ENCODE peak calls at places on chromosomes 12 and 14, in eight cellular contexts. One of them, this sample, is unnamed.

GRCh38 chr14:103072595-103073366 is 11.2 kb upstream of the LBHD2 start:
- DNase-seq in SK-N-SH: no peak
- DNase-seq in mesenchymal stem cell: no peak
- DNase-seq in neuronal stem cell: no peak
- DNase-seq in Karpas-422: no peak
- DNase-seq in upper lobe of left lung: peak; percentile 57
- DNase-seq in cardiac muscle cell: no peak
- DNase-seq in SJCRH30: no peak
- DNase-seq in this sample: peak; percentile 69

GRCh38 chr12:109446869-109447268 is 30.2 kb downstream of the KCTD10 start:
- DNase-seq in SK-N-SH: no peak
- DNase-seq in mesenchymal stem cell: no peak
- DNase-seq in neuronal stem cell: no peak
- DNase-seq in Karpas-422: no peak
- DNase-seq in upper lobe of left lung: no peak
- DNase-seq in cardiac muscle cell: no peak
- DNase-seq in SJCRH30: no peak
- DNase-seq in this sample: no peak

GRCh38 chr12:12194206-12194605 is 72.6 kb downstream of the LRP6 start:
- DNase-seq in SK-N-SH: no peak
- DNase-seq in mesenchymal stem cell: peak; percentile 37
- DNase-seq in neuronal stem cell: no peak
- DNase-seq in Karpas-422: no peak
- DNase-seq in upper lobe of left lung: no peak
- DNase-seq in cardiac muscle cell: peak; percentile 39
- DNase-seq in SJCRH30: no peak
- DNase-seq in this sample: no peak

GRCh38 chr14:64704743-64705405 is 650 bp downstream of the PLEKHG3 start:
- DNase-seq in SK-N-SH: peak; percentile 79
- DNase-seq in mesenchymal stem cell: peak; percentile 56
- DNase-seq in neuronal stem cell: no peak
- DNase-seq in Karpas-422: no peak
- DNase-seq in upper lobe of left lung: peak; percentile 92
- DNase-seq in cardiac muscle cell: peak; percentile 32
- DNase-seq in SJCRH30: peak; percentile 53
- DNase-seq in this sample: peak; percentile 52

GRCh38 chr14:50303744-50304471 is 8.1 kb downstream of the L2HGDH start:
- DNase-seq in SK-N-SH: no peak
- DNase-seq in mesenchymal stem cell: peak; percentile 45
- DNase-seq in neuronal stem cell: no peak
- DNase-seq in Karpas-422: peak; percentile 56
- DNase-seq in upper lobe of left lung: no peak
- DNase-seq in cardiac muscle cell: peak; percentile 94
- DNase-seq in SJCRH30: no peak
- DNase-seq in this sample: peak; percentile 75

GRCh38 chr14:54383811-54384210 is 13.0 kb upstream of the CDKN3 start:
- DNase-seq in SK-N-SH: no peak
- DNase-seq in mesenchymal stem cell: no peak
- DNase-seq in neuronal stem cell: no peak
- DNase-seq in Karpas-422: no peak
- DNase-seq in upper lobe of left lung: no peak
- DNase-seq in cardiac muscle cell: no peak
- DNase-seq in SJCRH30: no peak
- DNase-seq in this sample: no peak

GRCh38 chr12:124420972-124421674 is 126.2 kb downstream of the RFLNA start:
- DNase-seq in SK-N-SH: peak; percentile 90
- DNase-seq in mesenchymal stem cell: peak; percentile 55
- DNase-seq in neuronal stem cell: no peak
- DNase-seq in Karpas-422: no peak
- DNase-seq in upper lobe of left lung: peak; percentile 72
- DNase-seq in cardiac muscle cell: no peak
- DNase-seq in SJCRH30: peak; percentile 69
- DNase-seq in this sample: no peak

GRCh38 chr12:45598761-45599160 is 130.7 kb upstream of the ARID2 start:
- DNase-seq in SK-N-SH: no peak
- DNase-seq in mesenchymal stem cell: peak; percentile 43
- DNase-seq in neuronal stem cell: no peak
- DNase-seq in Karpas-422: no peak
- DNase-seq in upper lobe of left lung: no peak
- DNase-seq in cardiac muscle cell: no peak
- DNase-seq in SJCRH30: no peak
- DNase-seq in this sample: no peak

GRCh38 chr12:98998697-98999299 is 353.7 kb downstream of the APAF1 start:
- DNase-seq in SK-N-SH: peak; percentile 55
- DNase-seq in mesenchymal stem cell: peak; percentile 49
- DNase-seq in neuronal stem cell: peak; percentile 37
- DNase-seq in Karpas-422: peak; percentile 88
- DNase-seq in upper lobe of left lung: no peak
- DNase-seq in cardiac muscle cell: peak; percentile 58
- DNase-seq in SJCRH30: peak; percentile 64
- DNase-seq in this sample: peak; percentile 61

GRCh38 chr14:77681196-77682157 is 26.3 kb downstream of the ALKBH1 start:
- DNase-seq in SK-N-SH: no peak
- DNase-seq in mesenchymal stem cell: peak; percentile 25
- DNase-seq in neuronal stem cell: no peak
- DNase-seq in Karpas-422: no peak
- DNase-seq in upper lobe of left lung: no peak
- DNase-seq in cardiac muscle cell: no peak
- DNase-seq in SJCRH30: no peak
- DNase-seq in this sample: peak; percentile 50

GRCh38 chr12:15788266-15789214 is 648 bp downstream of the EPS8 start:
- DNase-seq in SK-N-SH: no peak
- DNase-seq in mesenchymal stem cell: peak; percentile 64
- DNase-seq in neuronal stem cell: peak; percentile 14
- DNase-seq in Karpas-422: no peak
- DNase-seq in upper lobe of left lung: no peak
- DNase-seq in cardiac muscle cell: peak; percentile 68
- DNase-seq in SJCRH30: peak; percentile 56
- DNase-seq in this sample: peak; percentile 54

GRCh38 chr14:40347675-40348074 is 915.4 kb upstream of the FBXO33 start:
- DNase-seq in SK-N-SH: no peak
- DNase-seq in mesenchymal stem cell: no peak
- DNase-seq in neuronal stem cell: no peak
- DNase-seq in Karpas-422: no peak
- DNase-seq in upper lobe of left lung: no peak
- DNase-seq in cardiac muscle cell: no peak
- DNase-seq in SJCRH30: no peak
- DNase-seq in this sample: no peak

GRCh38 chr14:54329082-54329695 is 67.6 kb upstream of the CDKN3 start:
- DNase-seq in SK-N-SH: no peak
- DNase-seq in mesenchymal stem cell: peak; percentile 74
- DNase-seq in neuronal stem cell: peak; percentile 84
- DNase-seq in Karpas-422: peak; percentile 86
- DNase-seq in upper lobe of left lung: no peak
- DNase-seq in cardiac muscle cell: peak; percentile 80
- DNase-seq in SJCRH30: peak; percentile 83
- DNase-seq in this sample: peak; percentile 73

GRCh38 chr14:99132821-99133562 is 139.0 kb downstream of the BCL11B start:
- DNase-seq in SK-N-SH: no peak
- DNase-seq in mesenchymal stem cell: no peak
- DNase-seq in neuronal stem cell: no peak
- DNase-seq in Karpas-422: no peak
- DNase-seq in upper lobe of left lung: no peak
- DNase-seq in cardiac muscle cell: no peak
- DNase-seq in SJCRH30: no peak
- DNase-seq in this sample: no peak

GRCh38 chr12:93968928-93969327 is 179.4 kb upstream of the PLXNC1 start:
- DNase-seq in SK-N-SH: no peak
- DNase-seq in mesenchymal stem cell: no peak
- DNase-seq in neuronal stem cell: no peak
- DNase-seq in Karpas-422: no peak
- DNase-seq in upper lobe of left lung: no peak
- DNase-seq in cardiac muscle cell: no peak
- DNase-seq in SJCRH30: no peak
- DNase-seq in this sample: no peak

GRCh38 chr14:103348154-103348553 is 14.1 kb downstream of the EIF5 start:
- DNase-seq in SK-N-SH: no peak
- DNase-seq in mesenchymal stem cell: no peak
- DNase-seq in neuronal stem cell: no peak
- DNase-seq in Karpas-422: no peak
- DNase-seq in upper lobe of left lung: no peak
- DNase-seq in cardiac muscle cell: no peak
- DNase-seq in SJCRH30: peak; percentile 50
- DNase-seq in this sample: no peak

GRCh38 chr12:62799126-62799736 is 135.7 kb downstream of the PPM1H start:
- DNase-seq in SK-N-SH: peak; percentile 81
- DNase-seq in mesenchymal stem cell: peak; percentile 72
- DNase-seq in neuronal stem cell: peak; percentile 82
- DNase-seq in Karpas-422: peak; percentile 88
- DNase-seq in upper lobe of left lung: no peak
- DNase-seq in cardiac muscle cell: peak; percentile 87
- DNase-seq in SJCRH30: peak; percentile 91
- DNase-seq in this sample: peak; percentile 85

GRCh38 chr12:12796928-12797788 is 11.7 kb downstream of the APOLD1 start:
- DNase-seq in SK-N-SH: no peak
- DNase-seq in mesenchymal stem cell: no peak
- DNase-seq in neuronal stem cell: no peak
- DNase-seq in Karpas-422: no peak
- DNase-seq in upper lobe of left lung: no peak
- DNase-seq in cardiac muscle cell: peak; percentile 54
- DNase-seq in SJCRH30: no peak
- DNase-seq in this sample: no peak

GRCh38 chr14:32507029-32507984 is 178.2 kb downstream of the AKAP6 start:
- DNase-seq in SK-N-SH: no peak
- DNase-seq in mesenchymal stem cell: peak; percentile 59
- DNase-seq in neuronal stem cell: no peak
- DNase-seq in Karpas-422: no peak
- DNase-seq in upper lobe of left lung: no peak
- DNase-seq in cardiac muscle cell: peak; percentile 80
- DNase-seq in SJCRH30: peak; percentile 58
- DNase-seq in this sample: no peak
- H3K27ac ChIP-seq in SK-N-SH: peak overlapping the region; percentile 94
- H3K27ac ChIP-seq in mesenchymal stem cell: peak overlapping the region; percentile 72
- H3K27ac ChIP-seq in neuronal stem cell: no peak overlapping the region
- H3K27ac ChIP-seq in Karpas-422: no peak overlapping the region
- H3K27ac ChIP-seq in upper lobe of left lung: no peak overlapping the region
- H3K27ac ChIP-seq in cardiac muscle cell: no peak overlapping the region
- H3K27ac ChIP-seq in SJCRH30: peak overlapping the region; percentile 58
- H3K27ac ChIP-seq in this sample: peak overlapping the region; percentile 63

DNA sequence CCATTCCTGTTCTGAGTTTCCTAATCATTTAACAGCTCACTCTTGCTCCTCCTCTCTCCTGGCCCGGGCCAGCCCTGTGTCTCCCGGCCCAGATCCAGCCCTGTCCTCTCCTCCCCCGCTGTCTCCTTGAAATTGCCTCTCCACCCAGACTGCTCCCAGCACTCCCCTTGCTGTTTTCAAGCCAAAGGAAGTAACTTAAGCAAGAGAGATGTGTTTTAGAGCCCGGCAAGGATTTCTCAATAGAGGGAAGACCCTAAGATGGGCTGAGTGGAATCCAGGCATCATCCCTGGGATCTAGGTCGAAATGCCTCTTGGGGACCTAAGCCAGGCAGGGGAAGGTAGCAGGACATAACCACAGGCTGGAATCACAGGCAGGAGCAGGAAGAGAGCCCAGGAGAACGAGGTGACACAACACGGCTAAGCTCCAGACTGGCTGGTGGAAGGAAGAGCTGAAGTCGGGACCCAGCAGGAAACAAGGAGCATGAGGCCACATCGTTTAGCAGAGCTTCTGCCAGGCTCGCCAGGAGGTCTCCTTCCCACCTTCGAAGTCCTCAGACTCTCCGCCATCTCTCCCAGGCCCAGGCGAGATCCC is 2.0 kb upstream of the LRP1-AS start:
- DNase-seq in SK-N-SH: no peak
- DNase-seq in mesenchymal stem cell: peak; percentile 82
- DNase-seq in neuronal stem cell: no peak
- DNase-seq in Karpas-422: no peak
- DNase-seq in upper lobe of left lung: no peak
- DNase-seq in cardiac muscle cell: peak; percentile 97
- DNase-seq in SJCRH30: no peak
- DNase-seq in this sample: peak; percentile 56
- H3K36me3 ChIP-seq in SK-N-SH: peaks cover 41% of the 10 kb centered on the region
- H3K36me3 ChIP-seq in mesenchymal stem cell: peaks cover 78% of the 10 kb centered on the region
- H3K36me3 ChIP-seq in neuronal stem cell: peaks cover 37% of the 10 kb centered on the region
- H3K36me3 ChIP-seq in Karpas-422: no peaks in the 10 kb centered on the region
- H3K36me3 ChIP-seq in upper lobe of left lung: peaks cover 4% of the 10 kb centered on the region
- H3K36me3 ChIP-seq in cardiac muscle cell: peaks cover 18% of the 10 kb centered on the region
- H3K36me3 ChIP-seq in SJCRH30: peaks cover 31% of the 10 kb centered on the region
- H3K36me3 ChIP-seq in this sample: no peaks in the 10 kb centered on the region

GRCh38 chr14:24673534-24674203 is 39.7 kb upstream of the GZMB start:
- DNase-seq in SK-N-SH: no peak
- DNase-seq in mesenchymal stem cell: no peak
- DNase-seq in neuronal stem cell: no peak
- DNase-seq in Karpas-422: peak; percentile 45
- DNase-seq in upper lobe of left lung: no peak
- DNase-seq in cardiac muscle cell: no peak
- DNase-seq in SJCRH30: no peak
- DNase-seq in this sample: no peak
- H3K27ac ChIP-seq in SK-N-SH: no peak overlapping the region
- H3K27ac ChIP-seq in mesenchymal stem cell: no peak overlapping the region
- H3K27ac ChIP-seq in neuronal stem cell: no peak overlapping the region
- H3K27ac ChIP-seq in Karpas-422: no peak overlapping the region
- H3K27ac ChIP-seq in upper lobe of left lung: peak overlapping the region; percentile 27
- H3K27ac ChIP-seq in cardiac muscle cell: no peak overlapping the region
- H3K27ac ChIP-seq in SJCRH30: no peak overlapping the region
- H3K27ac ChIP-seq in this sample: no peak overlapping the region

GRCh38 chr14:76022991-76023390 is 37.4 kb downstream of the IFT43 start:
- DNase-seq in SK-N-SH: no peak
- DNase-seq in mesenchymal stem cell: no peak
- DNase-seq in neuronal stem cell: no peak
- DNase-seq in Karpas-422: no peak
- DNase-seq in upper lobe of left lung: no peak
- DNase-seq in cardiac muscle cell: no peak
- DNase-seq in SJCRH30: no peak
- DNase-seq in this sample: no peak

GRCh38 chr14:76023757-76024156 is 38.2 kb downstream of the IFT43 start:
- DNase-seq in SK-N-SH: no peak
- DNase-seq in mesenchymal stem cell: no peak
- DNase-seq in neuronal stem cell: no peak
- DNase-seq in Karpas-422: no peak
- DNase-seq in upper lobe of left lung: no peak
- DNase-seq in cardiac muscle cell: no peak
- DNase-seq in SJCRH30: no peak
- DNase-seq in this sample: no peak

GRCh38 chr14:76015668-76016067 is 30.1 kb downstream of the IFT43 start:
- DNase-seq in SK-N-SH: no peak
- DNase-seq in mesenchymal stem cell: no peak
- DNase-seq in neuronal stem cell: no peak
- DNase-seq in Karpas-422: peak; percentile 77
- DNase-seq in upper lobe of left lung: no peak
- DNase-seq in cardiac muscle cell: no peak
- DNase-seq in SJCRH30: peak; percentile 30
- DNase-seq in this sample: no peak

GRCh38 chr14:76015191-76015590 is 29.6 kb downstream of the IFT43 start:
- DNase-seq in SK-N-SH: no peak
- DNase-seq in mesenchymal stem cell: no peak
- DNase-seq in neuronal stem cell: no peak
- DNase-seq in Karpas-422: no peak
- DNase-seq in upper lobe of left lung: no peak
- DNase-seq in cardiac muscle cell: no peak
- DNase-seq in SJCRH30: no peak
- DNase-seq in this sample: no peak

DNA sequence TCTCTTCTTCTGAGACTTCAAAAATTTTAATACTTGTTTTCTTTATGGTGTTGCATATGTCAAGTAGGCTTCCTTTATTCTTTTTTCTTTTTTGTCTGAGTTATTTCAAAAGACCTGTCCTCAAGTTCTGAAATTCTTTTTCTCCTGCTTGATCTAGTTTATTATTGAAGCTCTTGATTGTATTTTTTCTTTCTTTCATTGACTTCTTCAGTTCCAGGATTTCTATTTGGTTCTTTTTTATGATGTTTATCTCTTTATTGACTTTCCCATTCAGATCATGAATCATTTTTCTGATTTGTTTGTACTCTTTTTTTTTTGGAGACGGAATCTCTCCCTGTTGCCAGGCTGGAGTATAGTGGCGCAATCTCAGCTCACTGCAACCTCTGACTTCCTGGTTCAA is 34.1 kb downstream of the IFT43 start:
- DNase-seq in SK-N-SH: no peak
- DNase-seq in mesenchymal stem cell: no peak
- DNase-seq in neuronal stem cell: no peak
- DNase-seq in Karpas-422: peak; percentile 63
- DNase-seq in upper lobe of left lung: no peak
- DNase-seq in cardiac muscle cell: no peak
- DNase-seq in SJCRH30: no peak
- DNase-seq in this sample: no peak
- H3K36me3 ChIP-seq in SK-N-SH: peaks cover 59% of the 10 kb centered on the region
- H3K36me3 ChIP-seq in mesenchymal stem cell: peaks cover 84% of the 10 kb centered on the region
- H3K36me3 ChIP-seq in neuronal stem cell: peaks cover 9% of the 10 kb centered on the region
- H3K36me3 ChIP-seq in Karpas-422: peaks cover 55% of the 10 kb centered on the region
- H3K36me3 ChIP-seq in upper lobe of left lung: peaks cover 3% of the 10 kb centered on the region
- H3K36me3 ChIP-seq in cardiac muscle cell: peaks cover 12% of the 10 kb centered on the region
- H3K36me3 ChIP-seq in SJCRH30: no peaks in the 10 kb centered on the region
- H3K36me3 ChIP-seq in this sample: peaks cover 9% of the 10 kb centered on the region

This sample was measured in hepatocyte.